ENCODE peak calls at places on chromosomes 7 and 10, in four cellular contexts. K, F, T and R are unnamed samples.

GRCh38 chr7:6395898-6396582 is 51.7 kb downstream of the DAGLB start:
- DNase-seq in F (no peak), T (no peak), K (no peak), R (no peak)

GRCh38 chr7:43469051-43469450 is 113.9 kb upstream of the STK17A start:
- DNase-seq in F (no peak), K (no peak), T (no peak), R (no peak)

GRCh38 chr7:93851536-93851935 is 39.0 kb downstream of the TFPI2 start:
- DNase-seq in T (no peak), K (peak; percentile 31), F (no peak), R (no peak)

GRCh38 chr10:32056136-32057040 is at the start of gene KIF5B:
- DNase-seq in K (peak; percentile 83), F (peak; percentile 76), T (peak; percentile 89), R (peak; percentile 94)

GRCh38 chr10:1548596-1548995 is 188.7 kb downstream of the ADARB2 start:
- DNase-seq in F (no peak), K (no peak), T (no peak), R (peak; percentile 41)

GRCh38 chr10:78253072-78253853 is 219.6 kb downstream of the RPS24 start:
- DNase-seq in F (no peak), K (no peak), T (no peak), R (no peak)

GRCh38 chr10:91613411-91614253 is 19.2 kb downstream of the PPP1R3C start:
- DNase-seq in F (no peak), T (peak; percentile 81), K (peak; percentile 96), R (no peak)

GRCh38 chr7:30971440-30971839 is 7.7 kb downstream of the GHRHR start:
- DNase-seq in T (no peak), K (no peak), F (no peak), R (no peak)

GRCh38 chr10:13183625-13184024 is 22.3 kb downstream of the MCM10 start:
- DNase-seq in F (no peak), T (no peak), K (no peak), R (peak; percentile 75)

GRCh38 chr10:73874267-73875138 is at the start of gene CAMK2G:
- DNase-seq in T (peak; percentile 81), K (peak; percentile 86), F (peak; percentile 72), R (peak; percentile 91)

GRCh38 chr10:47401874-47402645 is 18.0 kb upstream of the ZNF488 start:
- DNase-seq in F (no peak), T (no peak), K (no peak), R (no peak)

GRCh38 chr10:82736305-82736704 is 861.3 kb downstream of the NRG3 start:
- DNase-seq in T (no peak), K (no peak), F (no peak), R (no peak)

GRCh38 chr7:50696810-50697582 is 85.7 kb downstream of the GRB10 start:
- DNase-seq in F (peak; percentile 15), K (peak; percentile 43), T (no peak), R (no peak)

GRCh38 chr7:88357794-88358533 is 51.3 kb upstream of the STEAP4 start:
- DNase-seq in K (peak; percentile 31), F (no peak), T (no peak), R (peak; percentile 39)

GRCh38 chr7:19589436-19589835 is 119.4 kb downstream of the POLR1F start:
- DNase-seq in T (no peak), K (no peak), F (no peak), R (no peak)

GRCh38 chr10:80168111-80168511 is 35.6 kb downstream of the PLAC9 start:
- DNase-seq in T (no peak), F (no peak), K (peak; percentile 18), R (no peak)

GRCh38 chr7:19377611-19378339 is 232.6 kb upstream of the FERD3L start:
- DNase-seq in T (no peak), K (peak; percentile 81), F (no peak), R (no peak)

GRCh38 chr7:36191292-36191920 is 38.4 kb downstream of the EEPD1 start:
- DNase-seq in F (no peak), K (no peak), T (no peak), R (no peak)

GRCh38 chr7:36190447-36191291 is 37.6 kb downstream of the EEPD1 start:
- DNase-seq in K (no peak), T (no peak), F (no peak), R (no peak)

GRCh38 chr7:36192877-36193276 is 39.8 kb downstream of the EEPD1 start:
- DNase-seq in F (no peak), K (no peak), T (no peak), R (no peak)

GRCh38 chr7:36188923-36189322 is 35.9 kb downstream of the EEPD1 start:
- DNase-seq in F (no peak), K (no peak), T (no peak), R (no peak)

DNA sequence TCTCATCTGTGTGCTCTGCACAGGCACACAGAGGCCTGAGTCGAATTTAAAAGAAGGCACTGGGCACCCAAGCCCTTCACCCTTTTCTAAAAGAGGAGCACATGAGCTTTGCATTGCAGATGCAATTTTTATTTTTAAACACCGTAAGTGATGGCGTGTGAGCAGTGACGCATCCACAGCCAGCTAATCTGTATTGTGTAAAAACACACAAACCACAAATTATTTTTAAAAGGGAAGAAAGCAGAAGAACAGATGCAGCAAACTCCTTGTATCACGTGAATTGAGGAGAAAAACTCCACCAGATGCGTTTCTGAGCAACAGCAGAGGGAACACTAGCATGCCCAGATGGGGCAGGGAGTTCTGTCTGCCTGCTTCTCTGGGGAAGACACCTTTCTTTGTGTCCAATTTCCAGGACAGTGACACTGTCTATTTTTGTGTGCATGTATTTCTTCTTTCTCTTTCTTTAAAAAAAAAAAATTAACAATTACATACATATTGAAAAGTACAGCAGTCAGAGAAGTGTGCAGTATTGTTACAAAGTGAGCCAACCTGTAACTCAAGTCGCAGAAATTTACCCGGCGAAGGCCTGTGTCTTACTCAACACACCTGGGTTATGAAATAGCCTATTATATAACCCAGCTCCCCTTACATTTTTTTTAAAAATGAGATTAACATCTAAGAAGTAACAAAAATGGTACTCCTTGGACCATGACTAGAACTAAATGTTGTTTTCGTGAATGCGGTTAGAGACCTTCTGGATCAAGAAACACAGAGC is 39.2 kb downstream of the EEPD1 start:
- DNase-seq in T (no peak), F (no peak), K (peak; percentile 24), R (no peak)
- H3K4me3 ChIP-seq in T (no peak overlapping the region), F (no peak overlapping the region), K (no peak overlapping the region), R (no peak overlapping the region)

GRCh38 chr10:59553127-59553649 is 156.5 kb downstream of the SLC16A9 start:
- DNase-seq in F (no peak), T (no peak), K (no peak), R (no peak)

GRCh38 chr10:59557642-59558041 is 152.0 kb downstream of the SLC16A9 start:
- DNase-seq in T (no peak), F (no peak), K (no peak), R (no peak)

GRCh38 chr10:59560161-59560560 is 149.5 kb downstream of the SLC16A9 start:
- DNase-seq in T (no peak), K (no peak), F (no peak), R (no peak)

GRCh38 chr10:59558066-59558465 is 151.6 kb downstream of the SLC16A9 start:
- DNase-seq in F (no peak), K (no peak), T (no peak), R (no peak)

DNA sequence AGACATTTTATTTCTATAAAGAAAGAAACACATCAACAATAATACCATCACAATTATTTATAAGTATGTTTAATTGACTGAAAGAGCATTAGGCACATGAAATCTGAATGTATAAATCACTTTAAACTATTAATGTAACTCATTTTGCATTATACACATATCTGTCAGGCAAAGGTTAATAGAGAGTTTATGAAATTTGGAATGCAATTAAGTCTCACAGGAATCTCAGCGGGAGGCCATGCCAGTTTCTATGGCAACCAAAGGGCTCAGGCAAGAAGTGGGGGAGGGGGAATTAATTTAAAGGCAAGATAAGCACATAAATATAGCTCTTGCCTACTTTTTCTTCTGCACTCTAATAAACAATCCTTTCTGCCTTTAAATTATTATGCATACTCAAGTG is 152.6 kb downstream of the SLC16A9 start:
- DNase-seq in F (no peak), K (no peak), T (no peak), R (no peak)
- H3K4me3 ChIP-seq in F (no peak overlapping the region), K (no peak overlapping the region), T (no peak overlapping the region), R (no peak overlapping the region)

DNA sequence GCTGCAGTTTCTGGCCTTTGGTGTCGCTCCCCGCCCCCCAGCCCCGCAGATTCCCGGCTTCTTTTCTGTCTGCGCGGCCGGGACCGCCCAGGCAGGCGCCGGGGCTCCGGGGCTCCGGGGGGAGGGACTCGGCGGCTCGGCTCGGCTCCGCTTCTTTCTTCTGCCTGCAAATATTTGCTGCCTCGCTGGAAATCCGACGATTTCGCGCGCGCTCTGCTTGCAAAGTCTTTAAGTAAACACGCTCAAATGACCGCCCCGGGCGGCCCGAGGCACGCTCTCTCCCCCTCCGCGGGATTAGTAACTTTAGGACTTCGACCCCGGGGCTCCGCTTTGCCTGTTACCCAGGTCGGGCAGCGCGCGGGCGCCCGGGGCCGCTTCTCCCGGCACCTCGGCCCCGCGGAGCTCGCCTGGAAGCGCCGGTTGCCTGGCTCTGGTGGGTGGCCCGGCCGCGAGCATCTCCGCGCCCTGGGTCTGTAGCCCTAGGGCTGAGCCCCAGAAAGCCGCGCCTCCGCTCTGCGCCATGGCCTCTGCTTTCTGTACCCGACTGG is 3.9 kb upstream of the GATA3 start:
- DNase-seq in F (no peak), T (peak; percentile 28), K (peak; percentile 46), R (no peak)
- H3K4me3 ChIP-seq in F (peak overlapping the region; percentile 15), T (peak overlapping the region; percentile 72), K (peak overlapping the region; percentile 42), R (no peak overlapping the region)

DNA sequence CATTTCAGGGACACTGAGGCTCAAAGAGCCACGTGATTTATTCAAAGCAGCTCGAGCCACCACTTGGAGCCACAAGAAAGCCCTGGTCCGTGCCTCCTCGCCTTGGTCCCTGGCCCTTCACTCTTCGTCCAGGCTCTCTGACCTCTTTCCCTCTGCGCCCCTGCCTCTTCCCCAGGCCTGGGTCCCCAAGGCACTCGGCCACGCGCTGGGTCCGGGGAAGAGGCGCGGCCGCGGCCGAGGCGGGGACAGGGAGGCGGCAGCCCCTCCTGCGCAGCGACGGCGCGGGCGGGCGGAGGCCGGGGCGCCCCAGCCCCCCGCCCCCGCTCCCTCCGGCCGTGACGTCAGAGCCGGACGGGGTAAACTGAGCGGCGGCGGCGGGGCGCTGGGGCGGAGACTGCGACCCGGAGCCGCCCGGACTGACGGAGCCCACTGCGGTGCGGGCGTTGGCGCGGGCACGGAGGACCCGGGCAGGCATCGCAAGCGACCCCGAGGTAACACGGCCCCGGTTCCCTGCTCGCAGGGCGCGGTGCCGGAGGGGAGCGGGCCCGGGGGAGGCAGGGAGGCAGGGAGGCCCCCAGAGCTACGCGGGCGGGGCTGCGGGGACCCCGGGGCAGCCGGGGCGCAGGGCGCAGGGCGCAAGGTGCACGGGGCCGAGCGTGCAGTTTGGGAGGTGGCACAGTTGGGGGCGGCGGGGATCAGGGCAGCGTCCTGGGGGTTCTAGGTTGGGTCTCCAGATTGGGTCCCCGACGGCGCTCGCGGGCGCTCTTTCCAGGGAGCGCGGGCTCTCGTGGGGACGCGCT is at the start of gene SLC18A2:
- DNase-seq in T (no peak), K (no peak), F (no peak), R (no peak)
- H3K4me3 ChIP-seq in T (peak within 1 kb of the TSS; percentile 47), K (no peak within 1 kb of the TSS), F (peak within 1 kb of the TSS; percentile 20), R (no peak within 1 kb of the TSS)

GRCh38 chr7:124033807-124034753 is 1.2 kb upstream of the TMEM229A start:
- DNase-seq in T (no peak), K (no peak), F (no peak), R (no peak)
- H3K4me3 ChIP-seq in T (no peak overlapping the region), K (no peak overlapping the region), F (no peak overlapping the region), R (no peak overlapping the region)

DNA sequence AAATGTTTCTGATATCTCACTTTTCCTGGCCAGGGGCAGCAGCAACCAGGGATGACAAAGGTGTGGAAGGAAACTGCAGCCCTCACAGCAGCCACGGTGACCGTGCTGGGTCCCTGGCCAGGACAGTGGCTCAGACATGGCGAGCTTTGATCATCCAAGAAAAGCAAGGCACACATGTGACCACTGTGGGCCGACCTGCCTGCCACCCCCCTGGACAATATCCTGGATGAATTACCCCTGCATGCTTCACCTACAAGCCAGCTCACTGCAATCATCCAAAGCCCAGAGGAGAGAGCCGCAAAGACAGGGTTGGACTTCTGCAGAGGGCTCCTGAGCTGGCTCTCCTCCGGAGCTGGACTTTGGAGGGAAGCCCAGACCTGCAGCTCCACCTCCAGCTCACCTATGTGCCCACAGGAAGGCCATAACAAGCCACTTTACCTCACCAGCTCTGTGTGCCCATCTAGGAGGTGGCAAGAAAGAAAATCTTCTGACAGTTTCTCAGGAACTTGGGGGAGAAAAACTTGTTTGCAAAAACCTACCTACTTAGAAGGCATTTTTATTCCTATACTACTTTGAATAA is 2.7 kb downstream of the CHST15 start:
- DNase-seq in F (no peak), K (no peak), T (no peak), R (no peak)
- H3K4me3 ChIP-seq in F (no peak overlapping the region), K (no peak overlapping the region), T (no peak overlapping the region), R (no peak overlapping the region)